ENCODE peak calls at places on chromosomes 4 and X, in five cellular contexts. U is occipital lobe; E is GDM1; B is effector memory CD8-positive, alpha-beta T cell; I is sciatic nerve. W is an unnamed sample.

GRCh38 chrX:18938710-18939109 is 45.2 kb downstream of the PHKA2 start:
- DNase-seq in U (no peak), E (no peak), B (no peak), I (no peak), W (no peak)

GRCh38 chr4:39591290-39591689 is 47.4 kb downstream of the SMIM14 start:
- DNase-seq in U (no peak), E (no peak), B (no peak), I (no peak), W (no peak)

GRCh38 chr4:133776503-133776902 is 425.1 kb downstream of the PABPC4L start:
- DNase-seq in U (no peak), E (no peak), B (no peak), I (no peak), W (no peak)

GRCh38 chrX:13649823-13650222 is 3.1 kb upstream of the TCEANC start:
- DNase-seq in U (no peak), E (no peak), B (no peak), I (no peak), W (no peak)

GRCh38 chrX:87236836-87237235 is 280.8 kb upstream of the KLHL4 start:
- DNase-seq in U (peak; percentile 1), E (no peak), B (no peak), I (no peak), W (no peak)

GRCh38 chrX:40154853-40155616 is 57.3 kb upstream of the BCOR start:
- DNase-seq in U (peak; percentile 19), E (peak; percentile 13), B (no peak), I (peak; percentile 87), W (no peak)

GRCh38 chrX:4185086-4185485 is 471.6 kb upstream of the PRKX start:
- DNase-seq in U (no peak), E (no peak), B (no peak), I (no peak), W (no peak)

GRCh38 chr4:100149190-100149589 is 41.1 kb downstream of the DDIT4L start:
- DNase-seq in U (no peak), E (no peak), B (no peak), I (no peak), W (no peak)

GRCh38 chrX:107204063-107204605 is 2.1 kb downstream of the NUP62CL start:
- DNase-seq in U (no peak), E (no peak), B (no peak), I (no peak), W (no peak)

GRCh38 chr4:6753891-6754290 is 28.6 kb upstream of the KIAA0232 start:
- DNase-seq in U (no peak), E (no peak), B (no peak), I (no peak), W (no peak)

GRCh38 chr4:18641334-18641733 is 619.8 kb upstream of the LCORL start:
- DNase-seq in U (no peak), E (no peak), B (no peak), I (no peak), W (no peak)

GRCh38 chrX:153348421-153348820 is 14.5 kb downstream of the ZNF275 start:
- DNase-seq in U (no peak), E (no peak), B (no peak), I (no peak), W (no peak)

GRCh38 chr4:82371398-82371972 is 2.3 kb downstream of the HNRNPD start:
- DNase-seq in U (no peak), E (no peak), B (no peak), I (no peak), W (no peak)

GRCh38 chrX:72371405-72371804 is 65.7 kb upstream of the CITED1 start:
- DNase-seq in U (no peak), E (no peak), B (no peak), I (no peak), W (no peak)

GRCh38 chr4:1487761-1488160 is 81.5 kb upstream of the NKX1-1 start:
- DNase-seq in U (no peak), E (no peak), B (no peak), I (no peak), W (no peak)

W was measured in CD4-positive, alpha-beta memory T cell.